ENCODE peak calls at places on chromosomes 3 and 15, in nine cellular contexts. L, B, C, K, V, S, Q, E and T are unnamed samples.

GRCh38 chr3:10707089-10707983 is 108.7 kb upstream of the SLC6A11 start:
- DNase-seq in V (no peak), L (no peak), S (no peak), C (no peak), E (no peak), K (no peak), Q (peak; percentile 83), B (no peak), T (no peak)

GRCh38 chr3:50321844-50322385 is 630 bp downstream of the HYAL2 start:
- DNase-seq in S (no peak), L (no peak), B (no peak), Q (no peak), C (no peak), K (peak; percentile 88), E (no peak), V (no peak), T (no peak)

GRCh38 chr3:72538070-72538745 is 310.0 kb downstream of the SHQ1 start:
- DNase-seq in C (no peak), V (no peak), K (no peak), S (no peak), B (no peak), Q (no peak), L (no peak), E (no peak), T (no peak)

GRCh38 chr15:91625506-91625905 is 228.0 kb upstream of the SLCO3A1 start:
- DNase-seq in L (no peak), B (no peak), E (no peak), S (no peak), K (no peak), V (no peak), C (no peak), Q (no peak), T (no peak)

GRCh38 chr15:78638658-78639314 is 2.2 kb downstream of the CHRNB4 start:
- DNase-seq in C (peak; percentile 53), V (no peak), E (peak; percentile 36), S (no peak), K (peak; percentile 37), L (peak; percentile 34), Q (peak; percentile 96), B (no peak), T (peak; percentile 42)

GRCh38 chr3:191244242-191244867 is 45.3 kb downstream of the OSTN start:
- DNase-seq in E (no peak), L (no peak), S (no peak), Q (no peak), B (no peak), V (no peak), C (no peak), K (no peak), T (peak; percentile 11)

GRCh38 chr3:164023480-164023879 is 1054.8 kb downstream of the SI start:
- DNase-seq in E (no peak), L (no peak), K (no peak), C (no peak), V (no peak), Q (no peak), S (no peak), B (no peak), T (no peak)

GRCh38 chr15:100032358-100033080 is 299.3 kb upstream of the LYSMD4 start:
- DNase-seq in L (no peak), C (no peak), Q (peak; percentile 7), E (no peak), S (no peak), V (no peak), K (no peak), B (no peak), T (no peak)

GRCh38 chr15:61584410-61584809 is 355.3 kb upstream of the RORA start:
- DNase-seq in V (no peak), B (no peak), L (no peak), C (no peak), S (no peak), Q (no peak), K (no peak), E (no peak), T (no peak)

GRCh38 chr15:92645051-92645631 is 10.4 kb downstream of the FAM174B start:
- DNase-seq in K (no peak), E (no peak), S (no peak), L (no peak), Q (no peak), B (no peak), V (no peak), C (no peak), T (no peak)

GRCh38 chr3:170012683-170013400 is 25.0 kb upstream of the GPR160 start:
- DNase-seq in V (no peak), L (no peak), C (no peak), S (no peak), E (no peak), Q (no peak), K (no peak), B (no peak), T (peak; percentile 85)

GRCh38 chr3:191246628-191247027 is 47.6 kb downstream of the OSTN start:
- DNase-seq in V (no peak), L (peak; percentile 16), E (no peak), Q (no peak), C (no peak), B (no peak), S (no peak), K (no peak), T (peak; percentile 34)

DNA sequence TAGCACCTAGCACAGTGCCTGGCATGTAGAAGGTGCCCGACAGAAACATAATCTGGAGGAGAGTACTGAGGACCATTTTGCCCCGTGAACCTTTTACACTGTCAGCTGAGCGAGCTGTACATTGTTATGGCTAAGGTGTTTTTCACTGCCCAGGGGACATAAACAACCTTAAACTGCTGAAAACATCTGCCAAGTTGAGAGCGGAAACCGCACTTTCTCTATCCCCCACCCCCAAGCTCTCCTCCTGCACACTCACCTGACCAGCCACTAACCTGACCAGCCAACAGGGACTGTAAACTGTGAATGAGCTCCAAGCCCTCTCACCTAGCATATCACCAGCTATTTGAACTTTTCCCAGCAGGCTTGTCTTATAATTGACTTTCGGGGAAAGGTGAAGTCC is 17.6 kb downstream of the RAB43 start:
- DNase-seq in S (no peak), B (no peak), L (no peak), Q (no peak), V (no peak), K (no peak), E (no peak), C (no peak), T (no peak)
- H3K27ac ChIP-seq in S (no peak overlapping the region), B (no peak overlapping the region), L (no peak overlapping the region), Q (no peak overlapping the region), V (no peak overlapping the region), K (no peak overlapping the region), E (no peak overlapping the region), C (no peak overlapping the region), T (no peak overlapping the region)

GRCh38 chr15:44712108-44713005 is 1.0 kb downstream of the B2M start:
- DNase-seq in K (peak; percentile 66), C (peak; percentile 80), S (peak; percentile 50), V (peak; percentile 82), B (peak; percentile 42), E (peak; percentile 42), L (peak; percentile 84), Q (no peak), T (peak; percentile 92)

GRCh38 chr15:44711089-44711355 is at the start of gene PATL2:
- DNase-seq in L (no peak), K (no peak), C (no peak), S (no peak), B (no peak), V (no peak), E (no peak), Q (no peak), T (no peak)

GRCh38 chr15:44713006-44713966 is 2.0 kb downstream of the B2M start:
- DNase-seq in C (no peak), E (no peak), K (no peak), L (peak; percentile 47), B (no peak), V (no peak), Q (no peak), S (no peak), T (no peak)

GRCh38 chr15:44710236-44711088 is 661 bp downstream of the PATL2 start:
- DNase-seq in S (no peak), K (no peak), L (peak; percentile 76), V (peak; percentile 50), B (no peak), Q (no peak), C (peak; percentile 63), E (peak; percentile 20), T (peak; percentile 41)

DNA sequence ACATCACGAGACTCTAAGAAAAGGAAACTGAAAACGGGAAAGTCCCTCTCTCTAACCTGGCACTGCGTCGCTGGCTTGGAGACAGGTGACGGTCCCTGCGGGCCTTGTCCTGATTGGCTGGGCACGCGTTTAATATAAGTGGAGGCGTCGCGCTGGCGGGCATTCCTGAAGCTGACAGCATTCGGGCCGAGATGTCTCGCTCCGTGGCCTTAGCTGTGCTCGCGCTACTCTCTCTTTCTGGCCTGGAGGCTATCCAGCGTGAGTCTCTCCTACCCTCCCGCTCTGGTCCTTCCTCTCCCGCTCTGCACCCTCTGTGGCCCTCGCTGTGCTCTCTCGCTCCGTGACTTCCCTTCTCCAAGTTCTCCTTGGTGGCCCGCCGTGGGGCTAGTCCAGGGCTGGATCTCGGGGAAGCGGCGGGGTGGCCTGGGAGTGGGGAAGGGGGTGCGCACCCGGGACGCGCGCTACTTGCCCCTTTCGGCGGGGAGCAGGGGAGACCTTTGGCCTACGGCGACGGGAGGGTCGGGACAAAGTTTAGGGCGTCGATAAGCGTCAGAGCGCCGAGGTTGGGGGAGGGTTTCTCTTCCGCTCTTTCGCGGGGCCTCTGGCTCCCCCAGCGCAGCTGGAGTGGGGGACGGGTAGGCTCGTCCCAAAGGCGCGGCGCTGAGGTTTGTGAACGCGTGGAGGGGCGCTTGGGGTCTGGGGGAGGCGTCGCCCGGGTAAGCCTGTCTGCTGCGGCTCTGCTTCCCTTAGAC is at the start of gene B2M:
- DNase-seq in E (peak; percentile 94), Q (peak; percentile 98), S (peak; percentile 91), K (peak; percentile 96), V (peak; percentile 96), B (peak; percentile 90), L (peak; percentile 98), C (peak; percentile 97), T (peak; percentile 98)
- H3K27ac ChIP-seq in E (peak within 1 kb of the TSS; percentile 95), Q (peak within 1 kb of the TSS; percentile 30), S (peak within 1 kb of the TSS; percentile 93), K (peak within 1 kb of the TSS; percentile 92), V (peak within 1 kb of the TSS; percentile 100), B (peak within 1 kb of the TSS; percentile 98), L (peak within 1 kb of the TSS; percentile 99), C (peak within 1 kb of the TSS; percentile 99), T (peak within 1 kb of the TSS; percentile 97)

DNA sequence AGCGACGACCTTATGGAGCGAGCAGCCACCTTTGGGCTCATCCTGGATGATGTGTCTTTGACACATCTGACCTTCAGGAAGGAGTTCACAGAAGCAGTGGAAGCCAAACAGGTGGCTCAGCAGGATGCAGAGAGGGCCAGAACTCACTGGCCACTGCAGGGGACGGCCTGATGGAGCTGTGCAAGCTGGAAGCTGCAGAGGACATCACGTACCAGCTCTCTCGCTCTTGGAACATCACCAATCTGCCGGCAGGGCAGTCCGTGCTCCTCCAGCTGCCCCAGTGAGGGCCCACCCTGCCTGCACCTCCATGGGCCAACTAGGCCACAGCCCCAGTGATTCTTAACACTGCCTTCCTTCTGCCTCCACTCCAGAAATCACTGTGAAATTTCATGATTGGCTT is 10.4 kb downstream of the NR1I2 start:
- DNase-seq in Q (no peak), C (no peak), K (no peak), V (no peak), B (no peak), S (no peak), L (no peak), E (no peak), T (no peak)
- H3K27ac ChIP-seq in Q (no peak overlapping the region), C (no peak overlapping the region), K (no peak overlapping the region), V (no peak overlapping the region), B (no peak overlapping the region), S (no peak overlapping the region), L (no peak overlapping the region), E (no peak overlapping the region), T (no peak overlapping the region)

DNA sequence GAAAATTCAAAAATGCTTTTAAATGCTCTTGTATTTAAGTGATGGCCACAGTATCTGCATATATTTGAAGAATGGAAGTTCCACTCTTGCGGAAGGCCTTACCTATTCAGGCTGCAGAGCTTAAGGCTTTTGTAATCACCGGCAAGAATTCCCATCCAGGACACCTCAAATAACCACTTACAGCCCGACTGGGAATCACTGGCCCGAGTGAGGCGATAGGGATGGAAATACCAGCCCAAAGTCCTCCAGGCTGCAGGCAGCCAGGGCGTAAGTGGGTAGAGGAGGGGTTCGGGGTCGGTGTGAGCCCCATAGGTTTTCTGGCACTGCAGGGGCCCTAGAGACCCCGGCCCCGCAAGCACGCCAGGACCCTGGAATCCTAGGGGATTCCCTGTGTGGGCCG is 9.5 kb downstream of the CMTM7 start:
- DNase-seq in K (no peak), C (no peak), Q (no peak), B (no peak), S (no peak), E (no peak), L (no peak), V (no peak), T (no peak)
- H3K27ac ChIP-seq in K (peak overlapping the region; percentile 12), C (peak overlapping the region; percentile 87), Q (peak overlapping the region; percentile 94), B (peak overlapping the region; percentile 52), S (peak overlapping the region; percentile 87), E (peak overlapping the region; percentile 85), L (peak overlapping the region; percentile 67), V (peak overlapping the region; percentile 73), T (peak overlapping the region; percentile 90)